ENCODE peak calls at places on chromosomes 7 and 10, in ten cellular contexts. Q is endothelial cell of umbilical vein, E is breast epithelium, L is cardiac fibroblast, G is lower lobe of right lung, A is IMR-90, M is psoas muscle, I is epithelial cell of esophagus, C is neural progenitor cell, S is heart right ventricle. H is an unnamed sample.

GRCh38 chr7:102466097-102466496 is 1.3 kb downstream of the LRWD1 start:
- DNase-seq in S (no peak), A (no peak), Q (no peak), L (no peak), G (no peak), E (no peak), M (no peak), I (no peak), C (no peak), H (no peak)

GRCh38 chr10:60271319-60272040 is 118.2 kb downstream of the ANK3 start:
- DNase-seq in S (no peak), L (no peak), Q (no peak), E (no peak), G (no peak), A (no peak), C (no peak), M (no peak), I (no peak), H (no peak)

GRCh38 chr7:33392143-33392542 is 262.8 kb downstream of the BBS9 start:
- DNase-seq in I (no peak), S (no peak), G (no peak), E (no peak), A (no peak), Q (no peak), C (no peak), M (no peak), L (no peak), H (no peak)

GRCh38 chr7:93856319-93856718 is 34.2 kb downstream of the TFPI2 start:
- DNase-seq in S (no peak), A (peak; percentile 0), L (no peak), G (no peak), I (peak; percentile 72), C (no peak), M (no peak), Q (peak; percentile 44), E (no peak), H (no peak)

GRCh38 chr10:102410427-102411073 is 8.0 kb downstream of the PSD start:
- DNase-seq in I (no peak), M (no peak), E (no peak), S (no peak), C (peak; percentile 60), G (peak; percentile 43), Q (no peak), L (peak; percentile 33), A (no peak), H (no peak)

GRCh38 chr7:273327-273726 is 16.6 kb upstream of the FOXL3 start:
- DNase-seq in A (no peak), Q (no peak), L (no peak), S (no peak), E (no peak), I (no peak), M (peak; percentile 18), C (no peak), G (no peak), H (no peak)

GRCh38 chr10:24255907-24256306 is 47.0 kb downstream of the KIAA1217 start:
- DNase-seq in Q (no peak), S (peak; percentile 25), G (no peak), A (no peak), L (no peak), E (peak; percentile 65), M (peak; percentile 78), C (peak; percentile 30), I (peak; percentile 99), H (no peak)

GRCh38 chr10:45082176-45082575 is 81.5 kb downstream of the ZNF22 start:
- DNase-seq in E (no peak), Q (no peak), L (no peak), A (no peak), S (no peak), G (no peak), M (no peak), I (no peak), C (no peak), H (no peak)

GRCh38 chr7:29607889-29608288 is 44.3 kb downstream of the PRR15 start:
- DNase-seq in I (peak; percentile 96), Q (no peak), M (no peak), L (peak; percentile 49), C (no peak), S (no peak), E (no peak), A (no peak), G (no peak), H (no peak)

GRCh38 chr10:96421995-96422394 is 63.2 kb upstream of the OPALIN start:
- DNase-seq in G (no peak), A (no peak), E (no peak), I (no peak), M (no peak), L (no peak), Q (no peak), S (no peak), C (no peak), H (no peak)

GRCh38 chr10:90350122-90350521 is 507.7 kb downstream of the HTR7 start:
- DNase-seq in G (no peak), E (no peak), S (no peak), Q (no peak), I (no peak), C (no peak), M (no peak), L (no peak), A (no peak), H (no peak)

GRCh38 chr7:96527133-96527827 is 182.4 kb downstream of the SEM1 start:
- DNase-seq in E (no peak), C (no peak), A (no peak), S (no peak), Q (no peak), L (no peak), I (no peak), M (no peak), G (no peak), H (no peak)

GRCh38 chr7:9192969-9193368 is 759.6 kb downstream of the NXPH1 start:
- DNase-seq in Q (no peak), I (no peak), E (no peak), S (no peak), A (no peak), L (no peak), M (no peak), G (no peak), C (no peak), H (no peak)

GRCh38 chr10:33217854-33218253 is 116.6 kb downstream of the NRP1 start:
- DNase-seq in G (no peak), S (no peak), Q (peak; percentile 29), I (peak; percentile 59), A (no peak), E (no peak), M (no peak), L (no peak), C (no peak), H (no peak)

GRCh38 chr10:35336921-35337741 is 822 bp downstream of the CCNY start:
- DNase-seq in S (peak; percentile 54), C (peak; percentile 70), M (peak; percentile 69), A (no peak), L (peak; percentile 29), E (peak; percentile 56), Q (peak; percentile 36), I (peak; percentile 36), G (peak; percentile 72), H (no peak)
- TF ChIP-seq CTCF in S (no peak), C (no peak), M (no peak), A (no peak), L (peak; percentile 2), E (no peak), Q (no peak), I (no peak), G (no peak), H (no peak)

GRCh38 chr7:20799566-20800377 is 13.1 kb upstream of the SP8 start:
- DNase-seq in S (no peak), G (no peak), C (peak; percentile 50), A (no peak), Q (no peak), M (no peak), E (no peak), L (no peak), I (no peak), H (no peak)
- H3K4me3 ChIP-seq in S (no peak overlapping the region), G (no peak overlapping the region), C (peak overlapping the region; percentile 89), A (no peak overlapping the region), Q (no peak overlapping the region), M (no peak overlapping the region), E (no peak overlapping the region), L (no peak overlapping the region), I (no peak overlapping the region), H (no peak overlapping the region)

DNA sequence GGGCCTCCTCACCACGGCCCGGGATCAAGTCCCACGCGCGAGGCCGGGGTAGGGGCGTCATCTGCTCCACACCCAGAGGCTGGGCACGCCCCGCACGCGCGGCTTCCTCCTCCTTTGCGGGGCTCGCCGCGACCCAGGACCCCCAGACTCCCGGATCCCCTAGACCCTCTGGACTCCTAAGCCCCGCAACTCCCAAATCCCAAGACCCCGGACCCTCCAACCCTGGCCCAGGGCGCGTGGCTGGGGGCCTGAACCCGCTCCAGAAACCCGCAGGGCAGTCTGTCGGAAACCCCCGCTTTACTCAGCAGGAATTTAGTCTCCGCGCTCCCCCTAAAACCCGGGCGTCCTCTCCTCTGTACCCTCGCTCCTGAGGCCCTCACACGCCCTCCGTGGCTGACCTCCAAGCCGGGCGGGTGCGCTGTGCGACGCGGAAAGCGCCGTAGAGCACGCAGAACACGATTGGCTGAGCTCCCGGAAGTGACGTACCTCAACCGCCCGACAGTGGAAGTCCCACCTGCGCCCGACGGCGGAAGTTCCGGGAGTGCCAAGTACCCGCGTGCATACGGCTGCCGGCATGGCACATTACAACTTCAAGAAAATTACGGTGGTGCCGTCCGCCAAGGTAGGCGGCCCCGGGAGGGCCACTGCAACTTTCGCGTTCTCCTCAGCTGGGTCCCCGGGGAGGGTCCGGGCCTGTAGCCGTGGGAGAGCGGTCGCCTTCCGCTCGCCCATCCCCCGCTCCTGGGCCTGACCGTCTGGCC is at the start of gene GTPBP4:
- DNase-seq in A (peak; percentile 97), I (peak; percentile 99), C (peak; percentile 98), E (peak; percentile 99), L (peak; percentile 98), S (peak; percentile 98), G (peak; percentile 99), M (peak; percentile 100), Q (peak; percentile 95), H (peak; percentile 87)
- TF ChIP-seq CTCF in A (peak; percentile 28), I (peak; percentile 7), C (peak; percentile 47), E (no peak), L (no peak), S (peak; percentile 7), G (peak; percentile 18), M (no peak), Q (no peak), H (peak; percentile 7)

GRCh38 chr7:132574281-132574680 is 2.0 kb downstream of the PLXNA4 start:
- DNase-seq in E (no peak), C (peak; percentile 21), S (no peak), M (no peak), G (no peak), L (no peak), I (no peak), A (no peak), Q (no peak), H (no peak)

GRCh38 chr7:132571970-132572369 is 4.3 kb downstream of the PLXNA4 start:
- DNase-seq in I (no peak), E (no peak), L (no peak), G (no peak), C (no peak), M (no peak), Q (no peak), S (no peak), A (no peak), H (no peak)

GRCh38 chr7:132575336-132575986 is 809 bp downstream of the PLXNA4 start:
- DNase-seq in A (peak; percentile 18), S (peak; percentile 64), I (peak; percentile 21), M (peak; percentile 68), C (peak; percentile 82), L (peak; percentile 76), G (no peak), E (no peak), Q (peak; percentile 71), H (peak; percentile 27)

GRCh38 chr7:132575987-132576722 is at the start of gene PLXNA4:
- DNase-seq in Q (peak; percentile 32), E (no peak), S (peak; percentile 25), G (no peak), C (peak; percentile 52), A (no peak), I (peak; percentile 7), L (peak; percentile 22), M (peak; percentile 53), H (no peak)

GRCh38 chr7:132573237-132573636 is 3.0 kb downstream of the PLXNA4 start:
- DNase-seq in Q (no peak), E (no peak), C (no peak), L (no peak), I (no peak), A (no peak), S (no peak), M (no peak), G (no peak), H (no peak)
- H3K4me3 ChIP-seq in Q (no peak overlapping the region), E (no peak overlapping the region), C (no peak overlapping the region), L (no peak overlapping the region), I (no peak overlapping the region), A (no peak overlapping the region), S (no peak overlapping the region), M (no peak overlapping the region), G (no peak overlapping the region), H (no peak overlapping the region)